ENCODE peak calls at places on chromosomes 12 and 14, in four cellular contexts. G is cardiac muscle cell; E is CD4-positive, alpha-beta T cell; N is tibial artery. V is an unnamed sample.

GRCh38 chr12:128471491-128471890 is 204.5 kb downstream of the TMEM132C start:
- DNase-seq in E (no peak), N (no peak), G (no peak), V (no peak)

GRCh38 chr14:97977711-97978261 is 1180.6 kb downstream of the VRK1 start:
- DNase-seq in N (peak), G (peak), E (peak), V (no peak)

GRCh38 chr12:65532162-65532561 is 253.7 kb downstream of the MSRB3 start:
- DNase-seq in N (no peak), G (no peak), E (no peak), V (no peak)

GRCh38 chr12:52324068-52324444 is 2.9 kb upstream of the KRT83 start:
- DNase-seq in G (no peak), N (peak), E (no peak), V (no peak)

GRCh38 chr12:111759276-111759675 is 7.5 kb upstream of the ALDH2 start:
- DNase-seq in N (no peak), G (no peak), E (no peak), V (no peak)

GRCh38 chr14:93090826-93091583 is 24.7 kb downstream of the ITPK1 start:
- DNase-seq in G (peak), E (no peak), N (no peak), V (no peak)

GRCh38 chr14:28765907-28766504 is 581 bp upstream of the FOXG1 start:
- DNase-seq in N (no peak), E (no peak), G (peak), V (peak)

GRCh38 chr12:107684990-107685359 is 624 bp upstream of the PWP1 start:
- DNase-seq in G (peak), N (no peak), E (peak), V (no peak)

GRCh38 chr14:78297843-78298242 is 127.7 kb downstream of the NRXN3 start:
- DNase-seq in G (no peak), E (no peak), N (no peak), V (no peak)

GRCh38 chr14:85223667-85224066 is 306.3 kb upstream of the FLRT2 start:
- DNase-seq in E (no peak), N (no peak), G (no peak), V (no peak)

GRCh38 chr12:90978117-90978770 is 23.3 kb upstream of the CCER1 start:
- DNase-seq in G (peak), E (no peak), N (no peak), V (no peak)

GRCh38 chr14:22614240-22614799 is 16.2 kb downstream of the ABHD4 start:
- DNase-seq in N (no peak), E (no peak), G (peak), V (no peak)

GRCh38 chr14:77761205-77761931 is 412 bp upstream of the SNW1 start:
- DNase-seq in E (peak), N (peak), G (peak), V (peak)

GRCh38 chr12:68565391-68565903 is 45.3 kb upstream of the RAP1B start:
- DNase-seq in G (peak), N (no peak), E (no peak), V (no peak)

DNA sequence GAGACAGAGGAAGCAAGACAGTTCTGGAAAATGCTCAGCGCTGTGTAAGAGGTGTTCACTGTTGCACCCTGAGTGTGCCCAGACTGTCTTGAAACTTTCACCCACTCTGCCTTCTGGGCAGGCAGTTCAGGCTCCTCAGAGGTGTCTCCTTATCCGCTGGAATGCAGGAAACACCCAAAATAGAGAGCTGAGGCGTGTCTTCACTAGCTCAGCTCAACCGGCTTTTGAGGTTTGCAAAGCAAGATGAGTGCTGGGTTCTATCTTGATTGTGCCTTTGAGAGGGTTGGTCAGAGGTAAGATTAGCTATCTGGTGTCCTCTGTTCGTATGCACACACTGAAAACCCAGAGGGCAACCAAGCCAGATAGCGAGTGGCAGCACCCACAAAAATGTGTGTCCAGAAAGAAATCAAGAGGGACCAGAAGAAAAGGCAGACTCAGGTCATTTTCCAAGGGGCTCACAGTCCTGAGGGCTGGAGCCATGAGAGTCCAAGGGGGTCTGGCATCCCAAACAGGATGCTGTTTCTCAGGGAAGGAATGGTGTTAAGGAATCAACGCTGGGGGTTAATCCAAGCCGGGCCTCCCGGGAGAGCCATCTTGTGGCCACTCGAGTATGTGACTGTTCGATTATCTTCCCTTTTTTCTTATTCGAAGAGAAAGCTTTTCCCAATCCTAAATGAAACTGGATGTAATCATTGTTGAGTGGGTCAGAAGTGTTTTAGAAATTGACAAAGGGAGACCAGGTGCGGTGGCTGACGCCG is 47.1 kb downstream of the TBX3 start:
- DNase-seq in G (peak), N (no peak), E (no peak), V (peak)
- TF ChIP-seq CTCF in G (peak), N (no peak), E (no peak), V (no peak)

GRCh38 chr14:73775339-73776193 is 61.4 kb upstream of the PNMA1 start:
- DNase-seq in N (no peak), G (no peak), E (no peak), V (no peak)

GRCh38 chr14:73774671-73775070 is 60.5 kb upstream of the PNMA1 start:
- DNase-seq in E (no peak), N (no peak), G (no peak), V (no peak)

GRCh38 chr14:73778736-73779135 is 64.6 kb upstream of the PNMA1 start:
- DNase-seq in E (no peak), G (no peak), N (no peak), V (no peak)

GRCh38 chr14:73776194-73776537 is 62.0 kb upstream of the PNMA1 start:
- DNase-seq in N (no peak), E (no peak), G (peak), V (no peak)

GRCh38 chr14:73777420-73777819 is 63.2 kb upstream of the PNMA1 start:
- DNase-seq in E (no peak), N (no peak), G (no peak), V (no peak)
- TF ChIP-seq CTCF in E (no peak), N (no peak), G (no peak), V (no peak)

DNA sequence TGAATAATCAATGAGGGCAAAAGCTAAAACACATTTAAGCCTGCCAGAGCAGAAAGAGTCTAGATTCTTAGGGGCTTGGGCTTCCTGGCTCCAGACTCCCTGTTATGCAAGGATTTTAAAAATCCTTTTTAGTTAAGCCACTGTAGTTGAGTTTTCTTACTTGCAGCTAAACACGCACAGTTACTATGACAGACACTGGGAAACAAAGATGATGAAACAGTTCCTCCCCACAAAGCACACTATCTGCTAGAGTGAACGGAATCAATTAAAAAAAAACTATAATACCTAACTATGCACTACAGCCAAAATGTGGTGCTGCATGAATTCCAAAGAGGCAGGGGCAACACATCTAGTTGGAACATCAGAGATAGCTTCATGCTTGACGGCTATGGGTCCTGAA is 28.2 kb downstream of the RPS6KA5 start:
- DNase-seq in N (no peak), G (peak), E (no peak), V (no peak)
- TF ChIP-seq CTCF in N (no peak), G (no peak), E (no peak), V (no peak)

DNA sequence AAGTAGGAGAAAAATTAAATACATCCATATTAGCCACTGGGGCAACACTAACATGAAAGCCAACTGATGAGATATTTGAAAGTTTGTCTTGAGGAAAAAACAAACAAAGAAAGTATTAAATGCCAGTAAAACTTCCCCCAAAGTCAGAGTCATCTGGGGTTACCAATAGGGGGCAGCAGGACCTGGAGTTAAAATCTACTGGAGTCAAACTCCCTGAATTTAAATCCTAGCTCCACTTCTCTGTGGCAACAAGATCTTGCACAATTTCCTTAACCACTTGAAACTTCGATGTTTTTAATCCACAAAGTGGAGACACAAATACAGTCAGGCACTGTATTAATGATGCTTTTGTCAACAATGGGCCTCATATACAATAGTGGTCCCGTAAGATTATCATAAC is 14.4 kb downstream of the PLEKHG7 start:
- DNase-seq in G (peak), E (no peak), N (no peak), V (peak)
- TF ChIP-seq CTCF in G (peak), E (no peak), N (no peak), V (peak)

GRCh38 chr14:35229084-35229483 is 63.1 kb upstream of the PSMA6 start:
- DNase-seq in N (no peak), G (no peak), E (no peak), V (no peak)

GRCh38 chr14:35224615-35225014 is 67.6 kb upstream of the PSMA6 start:
- DNase-seq in G (no peak), E (no peak), N (no peak), V (no peak)

GRCh38 chr14:35234007-35234406 is 58.2 kb upstream of the PSMA6 start:
- DNase-seq in G (peak), E (no peak), N (no peak), V (no peak)

GRCh38 chr14:35231207-35231755 is 60.9 kb upstream of the PSMA6 start:
- DNase-seq in E (no peak), G (no peak), N (no peak), V (no peak)

DNA sequence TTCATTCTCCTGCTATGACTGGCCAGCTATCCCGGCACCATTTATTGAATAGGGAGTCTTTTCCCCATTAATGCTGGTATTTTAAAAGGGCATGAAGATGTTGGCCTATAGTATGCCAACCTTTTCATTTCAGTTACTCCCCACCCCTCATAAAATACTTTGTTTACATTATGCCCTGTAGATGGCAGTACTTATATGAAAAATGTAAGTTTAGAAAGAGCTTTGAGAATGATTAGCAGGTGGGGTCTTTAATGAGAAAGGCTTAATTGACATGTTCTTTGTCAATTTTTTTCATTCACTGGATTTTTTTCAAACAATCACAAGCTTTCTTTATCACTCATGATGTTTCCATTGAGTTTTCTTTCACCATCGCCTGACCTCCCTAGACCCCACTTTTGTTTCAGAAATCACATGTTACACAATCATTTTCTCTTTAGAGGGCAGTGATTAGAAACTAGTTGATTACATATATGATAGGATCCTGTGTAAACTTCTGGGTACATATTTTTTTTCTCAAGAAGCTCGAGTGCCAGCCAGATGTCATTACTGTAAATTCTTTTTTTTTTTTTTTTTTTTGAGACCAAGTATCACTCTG is 62.6 kb upstream of the PSMA6 start:
- DNase-seq in N (no peak), G (peak), E (no peak), V (no peak)
- TF ChIP-seq CTCF in N (peak), G (peak), E (peak), V (no peak)

GRCh38 chr12:46382974-46383653 is 10.5 kb upstream of the SLC38A2 start:
- DNase-seq in E (peak), N (peak), G (peak), V (peak)

GRCh38 chr12:46384451-46385301 is 12.1 kb upstream of the SLC38A2 start:
- DNase-seq in G (peak), E (no peak), N (no peak), V (no peak)

GRCh38 chr12:46385439-46385838 is 12.9 kb upstream of the SLC38A2 start:
- DNase-seq in N (no peak), G (no peak), E (no peak), V (no peak)

GRCh38 chr12:46382425-46382973 is 9.9 kb upstream of the SLC38A2 start:
- DNase-seq in E (no peak), N (no peak), G (no peak), V (no peak)

GRCh38 chr12:46383654-46384450 is 11.3 kb upstream of the SLC38A2 start:
- DNase-seq in E (peak), G (peak), N (peak), V (peak)
- TF ChIP-seq CTCF in E (no peak), G (no peak), N (no peak), V (no peak)

DNA sequence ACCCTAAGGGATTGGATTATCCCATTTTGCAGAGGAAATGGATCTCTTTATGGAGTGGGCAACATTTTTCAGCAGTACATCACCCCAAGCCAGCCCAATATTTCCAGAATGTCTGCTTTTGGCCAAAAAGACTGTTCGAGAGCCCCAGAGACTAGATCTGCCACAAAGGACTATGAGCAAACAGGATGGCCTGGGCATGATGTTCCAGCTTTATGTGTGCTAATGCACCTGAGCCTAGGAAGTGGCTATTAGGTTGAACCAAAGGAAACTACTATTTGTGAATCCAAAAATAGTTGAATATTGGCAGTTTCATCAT is 14.8 kb upstream of the PNMA1 start:
- DNase-seq in N (no peak), G (no peak), E (no peak), V (no peak)
- TF ChIP-seq CTCF in N (no peak), G (no peak), E (no peak), V (peak)

V was measured in endothelial cell.